ENCODE peak calls at places on chromosomes 1 and 21, in seven cellular contexts. W is choroid plexus epithelial cell, V is foreskin fibroblast, P is NCI-H1930, E is NCI-H774, M is NCI-H2081, H is T-helper 2 cell. F is an unnamed sample.

GRCh38 chr1:56508523-56508983 is 70.8 kb downstream of the PLPP3 start:
- DNase-seq in P (no peak), M (no peak), V (peak), W (peak), H (no peak), E (no peak), F (peak)

GRCh38 chr1:30962609-30963508 is 54.3 kb upstream of the SDC3 start:
- DNase-seq in P (no peak), M (no peak), W (peak), H (no peak), E (no peak), V (peak), F (no peak)

GRCh38 chr1:210527091-210527490 is 198.4 kb downstream of the HHAT start:
- DNase-seq in V (no peak), W (no peak), P (no peak), H (no peak), E (no peak), M (no peak), F (no peak)

GRCh38 chr1:58874757-58875755 is 91.2 kb upstream of the JUN start:
- DNase-seq in V (peak), M (peak), P (no peak), W (peak), E (peak), H (no peak), F (peak)

GRCh38 chr1:216587715-216588114 is 135.5 kb downstream of the ESRRG start:
- DNase-seq in V (no peak), W (no peak), M (no peak), H (no peak), E (no peak), P (no peak), F (no peak)

GRCh38 chr21:25375675-25376074 is 231.6 kb downstream of the MRPL39 start:
- DNase-seq in W (peak), E (no peak), V (peak), H (no peak), P (no peak), M (no peak), F (no peak)

GRCh38 chr1:98221926-98222325 is 301.1 kb upstream of the DPYD start:
- DNase-seq in M (no peak), H (no peak), P (no peak), V (no peak), W (no peak), E (no peak), F (no peak)

GRCh38 chr1:241235236-241235897 is 121.6 kb downstream of the RGS7 start:
- DNase-seq in E (peak), W (no peak), P (no peak), V (peak), M (peak), H (no peak), F (no peak)

GRCh38 chr1:16614361-16615252 is 1.2 kb upstream of the NBPF1 start:
- DNase-seq in M (no peak), W (no peak), P (no peak), E (no peak), H (no peak), V (no peak), F (no peak)

GRCh38 chr1:181587870-181588438 is 104.6 kb downstream of the CACNA1E start:
- DNase-seq in E (no peak), P (no peak), H (no peak), M (no peak), W (no peak), V (no peak), F (peak)

GRCh38 chr21:25912402-25912746 is 177.6 kb downstream of the GABPA start:
- DNase-seq in P (no peak), M (no peak), H (no peak), V (no peak), W (peak), E (no peak), F (no peak)

GRCh38 chr1:2950926-2951305 is 70.4 kb upstream of the ACTRT2 start:
- DNase-seq in V (no peak), M (no peak), W (no peak), E (no peak), H (no peak), P (no peak), F (no peak)

GRCh38 chr21:46148106-46148505 is 7.3 kb downstream of the FTCD start:
- DNase-seq in M (no peak), V (no peak), H (no peak), P (no peak), E (no peak), W (no peak), F (no peak)

GRCh38 chr1:159646687-159647086 is 59.1 kb downstream of the APCS start:
- DNase-seq in W (no peak), M (no peak), H (no peak), E (no peak), P (no peak), V (no peak), F (no peak)

GRCh38 chr1:30472526-30472925 is 250.9 kb downstream of the MATN1 start:
- DNase-seq in W (no peak), E (no peak), P (no peak), M (no peak), V (no peak), H (no peak), F (no peak)

GRCh38 chr1:3651939-3652537 is at the start of gene TP73:
- DNase-seq in W (no peak), M (peak), P (peak), H (no peak), V (peak), E (no peak), F (no peak)

GRCh38 chr1:164638506-164639202 is 79.7 kb downstream of the PBX1 start:
- DNase-seq in M (no peak), P (no peak), W (no peak), V (no peak), E (peak), H (no peak), F (no peak)

GRCh38 chr1:247638011-247638410 is 32.6 kb downstream of the OR2G3 start:
- DNase-seq in W (no peak), M (no peak), V (no peak), H (no peak), P (no peak), E (no peak), F (no peak)

GRCh38 chr1:15851251-15852035 is 3.9 kb downstream of the SPEN start:
- DNase-seq in M (no peak), P (no peak), H (no peak), V (no peak), E (no peak), W (no peak), F (no peak)

GRCh38 chr1:196877964-196878363 is 9.9 kb upstream of the CFHR4 start:
- DNase-seq in M (no peak), P (no peak), H (no peak), W (peak), V (peak), E (no peak), F (peak)

GRCh38 chr1:44408181-44409018 is 3.3 kb downstream of the RNF220 start:
- DNase-seq in H (peak), V (peak), P (no peak), W (peak), M (no peak), E (no peak), F (no peak)

GRCh38 chr1:62706985-62707745 is 19.0 kb upstream of the DOCK7 start:
- DNase-seq in E (no peak), H (no peak), V (no peak), P (no peak), W (no peak), M (no peak), F (no peak)

GRCh38 chr1:236020359-236021000 is 44.4 kb downstream of the NID1 start:
- DNase-seq in E (no peak), M (no peak), V (peak), H (no peak), P (no peak), W (peak), F (peak)

GRCh38 chr1:177629526-177629925 is 340.3 kb downstream of the SEC16B start:
- DNase-seq in M (no peak), P (no peak), E (no peak), V (peak), W (peak), H (no peak), F (no peak)

GRCh38 chr1:176515310-176515709 is 52.3 kb downstream of the PAPPA2 start:
- DNase-seq in V (peak), H (no peak), P (no peak), M (no peak), W (peak), E (no peak), F (peak)

GRCh38 chr1:213987422-213987875 is 324 bp upstream of the PROX1 start:
- DNase-seq in H (no peak), V (peak), E (peak), P (no peak), M (no peak), W (peak), F (no peak)

GRCh38 chr1:23123528-23123927 is 45.1 kb downstream of the LUZP1 start:
- DNase-seq in V (no peak), E (no peak), P (no peak), H (no peak), M (no peak), W (no peak), F (no peak)

GRCh38 chr1:9882296-9882944 is 27.6 kb downstream of the CTNNBIP1 start:
- DNase-seq in M (no peak), V (no peak), H (no peak), E (no peak), W (no peak), P (no peak), F (no peak)

GRCh38 chr1:109864960-109865611 is 45.6 kb upstream of the CSF1 start:
- DNase-seq in H (no peak), P (no peak), M (no peak), E (no peak), W (peak), V (peak), F (peak)

GRCh38 chr1:19406680-19407079 is 78.7 kb downstream of the CAPZB start:
- DNase-seq in M (no peak), P (no peak), H (no peak), W (no peak), V (no peak), E (no peak), F (no peak)

GRCh38 chr1:208857471-208857870 is 613.3 kb upstream of the PLXNA2 start:
- DNase-seq in H (no peak), V (no peak), W (no peak), M (no peak), E (no peak), P (no peak), F (no peak)

GRCh38 chr1:171913385-171913784 is 72.1 kb downstream of the DNM3 start:
- DNase-seq in M (peak), H (no peak), P (no peak), W (no peak), V (peak), E (no peak), F (no peak)

GRCh38 chr1:185874246-185874645 is 140.1 kb downstream of the HMCN1 start:
- DNase-seq in P (no peak), V (no peak), W (no peak), H (no peak), E (no peak), M (no peak), F (no peak)

GRCh38 chr1:187933562-187934419 is 1105.0 kb downstream of the PLA2G4A start:
- DNase-seq in W (no peak), M (no peak), P (no peak), E (no peak), H (no peak), V (no peak), F (no peak)

GRCh38 chr1:198238121-198238520 is 81.3 kb downstream of the NEK7 start:
- DNase-seq in M (no peak), P (no peak), V (no peak), W (no peak), H (no peak), E (no peak), F (no peak)